ENCODE peak calls at places on chromosomes 6 and 20, in ten cellular contexts. X is glomerular endothelial cell; J is heart left ventricle; R is breast epithelium; D is CD8-positive, alpha-beta T cell; S is OCI-LY7; B is SW 1271; Z is C1 segment of cervical spinal cord; M is sigmoid colon; Q is T-helper 17 cell. I is an unnamed sample.

GRCh38 chr20:50690979-50691584 is at the start of gene RIPOR3:
- DNase-seq in X (no peak), D (no peak), B (no peak), M (peak), Z (peak), Q (no peak), R (no peak), S (no peak), J (peak), I (peak)

GRCh38 chr6:21371676-21372161 is 221.8 kb upstream of the SOX4 start:
- DNase-seq in M (no peak), J (peak), X (no peak), D (no peak), R (no peak), Z (no peak), Q (no peak), B (no peak), S (no peak), I (no peak)

GRCh38 chr20:47320990-47321805 is 35.3 kb downstream of the ZMYND8 start:
- DNase-seq in Z (no peak), B (no peak), X (no peak), M (no peak), S (no peak), D (no peak), J (no peak), Q (no peak), R (no peak), I (no peak)

GRCh38 chr6:54958446-54958845 is 111.9 kb downstream of the FAM83B start:
- DNase-seq in Q (no peak), X (no peak), M (no peak), D (no peak), B (no peak), R (no peak), Z (no peak), J (peak), S (no peak), I (no peak)

GRCh38 chr6:3410385-3411360 is 46.2 kb downstream of the SLC22A23 start:
- DNase-seq in D (peak), X (peak), B (peak), R (no peak), S (peak), Z (peak), J (peak), Q (peak), M (peak), I (no peak)

GRCh38 chr6:109526905-109527628 is 44.0 kb upstream of the ZBTB24 start:
- DNase-seq in J (no peak), R (no peak), Q (no peak), X (peak), M (no peak), Z (peak), B (no peak), S (peak), D (peak), I (no peak)

GRCh38 chr6:7424967-7425807 is 35.6 kb downstream of the RIOK1 start:
- DNase-seq in Z (no peak), Q (no peak), S (peak), B (no peak), M (no peak), D (no peak), J (peak), X (no peak), R (no peak), I (no peak)

GRCh38 chr20:21265457-21266190 is 37.5 kb upstream of the XRN2 start:
- DNase-seq in D (no peak), X (no peak), B (no peak), S (no peak), M (no peak), Q (no peak), R (no peak), Z (no peak), J (no peak), I (no peak)

I was measured in RWPE2.